ENCODE peak calls at places on chromosome 19, in ten cellular contexts. B is right lobe of liver, G is lower lobe of right lung, C is cardiac muscle cell, P is breast epithelium, W is chondrocyte, L is fibroblast of lung, Y is body of pancreas, I is AG10803, J is neural crest cell. A is an unnamed sample.
A peak's percentile ranks its signal among the peaks of the same experiment; 100 is the strongest.

GRCh38 chr19:10618846-10619245 is 6.5 kb upstream of the SLC44A2 start:
- DNase-seq in B (no peak), G (no peak), C (no peak), P (no peak), W (no peak), L (no peak), Y (no peak), I (no peak), J (no peak), A (no peak)

GRCh38 chr19:34994643-34995471 is 5.3 kb upstream of the GRAMD1A start:
- DNase-seq in B (peak; percentile 81), G (peak; percentile 70), C (no peak), P (no peak), W (no peak), L (no peak), Y (peak; percentile 85), I (no peak), J (no peak), A (peak; percentile 73)

GRCh38 chr19:28465317-28466086 is 747.4 kb downstream of the UQCRFS1 start:
- DNase-seq in B (no peak), G (no peak), C (no peak), P (no peak), W (no peak), L (no peak), Y (no peak), I (no peak), J (no peak), A (no peak)

GRCh38 chr19:10270180-10270615 is 722 bp upstream of the ICAM1 start:
- DNase-seq in B (peak; percentile 89), G (peak; percentile 93), C (peak; percentile 68), P (no peak), W (no peak), L (no peak), Y (peak; percentile 78), I (no peak), J (no peak), A (peak; percentile 46)

GRCh38 chr19:45568732-45569131 is 15.9 kb downstream of the OPA3 start:
- DNase-seq in B (no peak), G (no peak), C (no peak), P (no peak), W (no peak), L (peak; percentile 73), Y (no peak), I (peak; percentile 53), J (no peak), A (no peak)

GRCh38 chr19:18995804-18996241 is 37.5 kb downstream of the SUGP2 start:
- DNase-seq in B (no peak), G (peak; percentile 60), C (peak; percentile 93), P (no peak), W (no peak), L (peak; percentile 94), Y (peak; percentile 70), I (peak; percentile 86), J (peak; percentile 45), A (peak; percentile 50)

GRCh38 chr19:4301590-4302237 is 475 bp downstream of the TMIGD2 start:
- DNase-seq in B (no peak), G (no peak), C (no peak), P (no peak), W (no peak), L (no peak), Y (no peak), I (no peak), J (no peak), A (no peak)

GRCh38 chr19:5718579-5719273 is 1.2 kb downstream of the LONP1 start:
- DNase-seq in B (no peak), G (no peak), C (peak; percentile 85), P (no peak), W (no peak), L (peak; percentile 92), Y (peak; percentile 46), I (peak; percentile 94), J (no peak), A (no peak)

GRCh38 chr19:43581467-43581866 is 5.9 kb downstream of the PINLYP start:
- DNase-seq in B (no peak), G (no peak), C (no peak), P (no peak), W (no peak), L (no peak), Y (no peak), I (no peak), J (no peak), A (no peak)

GRCh38 chr19:6750062-6750461 is 10.6 kb downstream of the TRIP10 start:
- DNase-seq in B (no peak), G (no peak), C (no peak), P (no peak), W (no peak), L (peak; percentile 71), Y (no peak), I (no peak), J (no peak), A (no peak)

GRCh38 chr19:12868540-12869112 is 12.6 kb downstream of the DNASE2 start:
- DNase-seq in B (no peak), G (no peak), C (no peak), P (no peak), W (no peak), L (no peak), Y (no peak), I (no peak), J (no peak), A (no peak)

GRCh38 chr19:45444318-45445041 is 20.8 kb upstream of the ERCC1 start:
- DNase-seq in B (peak; percentile 96), G (peak; percentile 98), C (peak; percentile 94), P (peak; percentile 94), W (no peak), L (peak; percentile 78), Y (peak; percentile 95), I (peak; percentile 85), J (peak; percentile 81), A (peak; percentile 95)

GRCh38 chr19:6458695-6459355 is 767 bp downstream of the SLC25A23 start:
- DNase-seq in B (peak; percentile 47), G (no peak), C (no peak), P (no peak), W (no peak), L (no peak), Y (peak; percentile 23), I (no peak), J (no peak), A (no peak)

GRCh38 chr19:2523630-2524311 is 47.8 kb downstream of the GADD45B start:
- DNase-seq in B (no peak), G (no peak), C (peak; percentile 47), P (no peak), W (no peak), L (no peak), Y (no peak), I (peak; percentile 83), J (no peak), A (no peak)
- TF ChIP-seq CTCF in B (no peak), G (no peak), C (peak; percentile 39), P (no peak), W (peak; percentile 77), L (peak; percentile 36), Y (no peak), I (peak; percentile 65), J (peak; percentile 40), A (no peak)

GRCh38 chr19:38933544-38933943 is 2.8 kb downstream of the MRPS12 start:
- DNase-seq in B (no peak), G (no peak), C (no peak), P (no peak), W (no peak), L (no peak), Y (no peak), I (no peak), J (no peak), A (no peak)

GRCh38 chr19:38928406-38929001 is 2.1 kb downstream of the SARS2 start:
- DNase-seq in B (no peak), G (no peak), C (no peak), P (no peak), W (no peak), L (no peak), Y (no peak), I (no peak), J (no peak), A (no peak)

GRCh38 chr19:38929929-38930775 is at the start of gene SARS2:
- DNase-seq in B (peak; percentile 92), G (peak; percentile 95), C (peak; percentile 97), P (peak; percentile 90), W (no peak), L (peak; percentile 95), Y (peak; percentile 93), I (peak; percentile 92), J (peak; percentile 96), A (peak; percentile 92)

GRCh38 chr19:38930776-38931761 is at the start of gene MRPS12:
- DNase-seq in B (peak; percentile 98), G (peak; percentile 99), C (peak; percentile 100), P (peak; percentile 98), W (peak; percentile 98), L (peak; percentile 99), Y (peak; percentile 99), I (peak; percentile 99), J (peak; percentile 95), A (peak; percentile 97)

GRCh38 chr19:38932425-38933179 is 1.9 kb downstream of the MRPS12 start:
- DNase-seq in B (peak; percentile 42), G (no peak), C (peak; percentile 61), P (no peak), W (peak; percentile 93), L (peak; percentile 50), Y (peak; percentile 19), I (peak; percentile 45), J (peak; percentile 45), A (peak; percentile 50)
- TF ChIP-seq CTCF in B (peak; percentile 30), G (peak; percentile 26), C (peak; percentile 41), P (no peak), W (peak; percentile 69), L (peak; percentile 44), Y (no peak), I (peak; percentile 47), J (peak; percentile 50), A (no peak)

GRCh38 chr19:52748336-52748950 is 13.6 kb upstream of the ZNF611 start:
- DNase-seq in B (no peak), G (no peak), C (peak; percentile 67), P (no peak), W (no peak), L (peak; percentile 65), Y (peak; percentile 22), I (peak; percentile 45), J (no peak), A (no peak)
- TF ChIP-seq CTCF in B (no peak), G (peak; percentile 35), C (peak; percentile 35), P (peak; percentile 19), W (peak; percentile 85), L (peak; percentile 21), Y (peak; percentile 36), I (peak; percentile 46), J (peak; percentile 68), A (no peak)

DNA sequence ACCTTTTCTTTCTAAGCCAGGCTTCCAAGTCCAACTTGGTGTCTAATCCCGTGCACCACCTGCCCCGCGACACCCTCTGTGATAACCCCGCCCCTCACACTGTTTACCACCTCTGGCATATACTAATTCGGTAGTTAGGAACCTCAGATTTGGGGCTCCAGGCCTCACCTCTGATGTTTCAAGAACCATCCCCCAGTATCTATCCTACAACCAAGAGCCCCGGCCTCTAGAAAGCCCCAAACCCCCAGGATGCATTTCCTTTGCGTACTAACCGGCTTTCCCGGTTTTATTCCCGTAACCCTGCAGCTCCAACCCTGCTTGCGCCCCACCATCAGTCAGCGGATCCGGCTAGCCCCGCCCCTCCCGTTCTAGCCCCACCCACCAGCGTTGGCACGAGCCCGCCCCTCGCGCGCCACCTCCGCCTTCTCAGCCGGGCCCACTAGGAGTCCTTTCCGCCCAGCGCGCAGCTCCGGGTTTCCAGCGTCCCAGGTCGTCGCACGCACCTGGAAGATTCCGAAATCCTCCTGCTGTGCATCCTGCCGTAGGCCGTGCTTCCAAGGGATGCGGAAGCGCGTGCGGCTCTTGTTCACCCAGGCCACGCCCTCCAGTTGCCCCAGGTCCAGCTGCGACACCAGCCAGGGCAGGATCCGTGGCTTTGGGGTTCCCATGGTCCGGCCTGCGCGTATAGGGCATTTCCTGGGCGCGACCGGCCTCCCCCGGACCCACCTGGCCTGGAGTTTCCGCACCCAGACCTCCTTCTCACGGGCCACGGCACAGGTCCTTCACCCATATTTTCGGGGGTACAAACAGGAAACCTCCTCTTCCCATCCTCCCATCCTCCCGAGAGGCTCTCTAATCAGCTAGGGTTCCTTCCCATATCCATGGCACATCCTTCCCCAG is 1.2 kb downstream of the IRF3 start:
- DNase-seq in B (peak; percentile 95), G (peak; percentile 93), C (peak; percentile 80), P (peak; percentile 85), W (no peak), L (peak; percentile 69), Y (peak; percentile 91), I (peak; percentile 69), J (peak; percentile 80), A (peak; percentile 91)
- TF ChIP-seq CTCF in B (no peak), G (peak; percentile 29), C (no peak), P (no peak), W (peak; percentile 36), L (no peak), Y (peak; percentile 10), I (peak; percentile 17), J (no peak), A (peak; percentile 66)